ENCODE peak calls at places on chromosomes 3 and 15, in ten cellular contexts. S is GM10248; E is heart left ventricle; X is central memory CD4-positive, alpha-beta T cell; O is NCI-H460; N is stimulated activated CD4-positive, alpha-beta T cell treated with anti-CD3 and anti-CD28 coated beads, Interleukin-1b, Interleukin-23, amount 100 ng/mL, for 24 hours; I is HS-5; J is chondrocyte; D is pons; B is left colon. T is an unnamed sample.

GRCh38 chr3:181176610-181177009 is 187.1 kb upstream of the DNAJC19 start:
- DNase-seq in S (no peak), E (peak; percentile 42), X (no peak), O (peak; percentile 40), N (peak; percentile 4), I (peak; percentile 42), J (no peak), D (peak; percentile 79), B (no peak), T (no peak)

GRCh38 chr3:88031543-88032148 is 27.2 kb downstream of the CGGBP1 start:
- DNase-seq in S (peak; percentile 31), E (no peak), X (peak; percentile 52), O (peak; percentile 6), N (no peak), I (peak; percentile 31), J (no peak), D (peak; percentile 66), B (no peak), T (no peak)

GRCh38 chr3:50608278-50608677 is 3.3 kb downstream of the CISH start:
- DNase-seq in S (no peak), E (no peak), X (no peak), O (no peak), N (no peak), I (no peak), J (no peak), D (no peak), B (no peak), T (no peak)

GRCh38 chr3:42013652-42014442 is 51.9 kb upstream of the ULK4 start:
- DNase-seq in S (peak; percentile 35), E (peak; percentile 44), X (peak; percentile 24), O (no peak), N (no peak), I (no peak), J (no peak), D (no peak), B (peak; percentile 51), T (no peak)

GRCh38 chr3:130963878-130964277 is 62.7 kb downstream of the ASTE1 start:
- DNase-seq in S (no peak), E (no peak), X (no peak), O (peak; percentile 81), N (no peak), I (peak; percentile 90), J (no peak), D (peak; percentile 91), B (no peak), T (no peak)

GRCh38 chr3:134251731-134252391 is 1.2 kb upstream of the RYK start:
- DNase-seq in S (no peak), E (peak; percentile 33), X (no peak), O (no peak), N (no peak), I (no peak), J (no peak), D (no peak), B (no peak), T (no peak)

GRCh38 chr3:58640700-58641372 is 25.7 kb downstream of the FAM3D start:
- DNase-seq in S (peak; percentile 82), E (peak; percentile 63), X (peak; percentile 6), O (peak; percentile 63), N (peak; percentile 15), I (peak; percentile 35), J (no peak), D (peak; percentile 48), B (peak; percentile 62), T (peak; percentile 80)

GRCh38 chr3:185250653-185251052 is 3.2 kb downstream of the EHHADH start:
- DNase-seq in S (no peak), E (no peak), X (no peak), O (no peak), N (no peak), I (no peak), J (no peak), D (no peak), B (no peak), T (no peak)

GRCh38 chr15:44208956-44209355 is 13.9 kb upstream of the FRMD5 start:
- DNase-seq in S (no peak), E (no peak), X (no peak), O (no peak), N (no peak), I (no peak), J (no peak), D (no peak), B (no peak), T (no peak)

GRCh38 chr15:79897701-79898113 is 893 bp upstream of the MTHFS start:
- DNase-seq in S (no peak), E (no peak), X (no peak), O (no peak), N (no peak), I (no peak), J (no peak), D (peak; percentile 12), B (no peak), T (no peak)

GRCh38 chr3:78258798-78259197 is 1218.9 kb downstream of the ROBO2 start:
- DNase-seq in S (no peak), E (no peak), X (no peak), O (no peak), N (no peak), I (peak; percentile 71), J (no peak), D (no peak), B (no peak), T (no peak)

GRCh38 chr15:78855746-78856145 is 16.9 kb upstream of the MORF4L1 start:
- DNase-seq in S (no peak), E (no peak), X (no peak), O (no peak), N (no peak), I (peak; percentile 82), J (no peak), D (no peak), B (no peak), T (no peak)

GRCh38 chr3:62199126-62199525 is 174.2 kb downstream of the FEZF2 start:
- DNase-seq in S (no peak), E (no peak), X (no peak), O (no peak), N (no peak), I (no peak), J (no peak), D (no peak), B (no peak), T (no peak)

GRCh38 chr15:26391556-26392229 is 381.2 kb downstream of the GABRB3 start:
- DNase-seq in S (no peak), E (peak; percentile 14), X (no peak), O (no peak), N (no peak), I (no peak), J (no peak), D (no peak), B (no peak), T (no peak)

GRCh38 chr3:78734048-78734637 is 1033.7 kb downstream of the ROBO1 start:
- DNase-seq in S (no peak), E (no peak), X (no peak), O (no peak), N (no peak), I (no peak), J (no peak), D (no peak), B (no peak), T (no peak)

GRCh38 chr3:138186803-138187295 is 252 bp upstream of the ARMC8 start:
- DNase-seq in S (peak; percentile 97), E (peak; percentile 88), X (peak; percentile 87), O (peak; percentile 77), N (peak; percentile 76), I (peak; percentile 77), J (no peak), D (peak; percentile 88), B (peak; percentile 88), T (peak; percentile 84)

GRCh38 chr3:80688814-80689213 is 921.0 kb upstream of the ROBO1 start:
- DNase-seq in S (no peak), E (no peak), X (no peak), O (peak; percentile 25), N (no peak), I (peak; percentile 13), J (no peak), D (peak; percentile 32), B (no peak), T (no peak)

GRCh38 chr3:51434110-51434509 is 43.0 kb downstream of the RBM15B start:
- DNase-seq in S (no peak), E (no peak), X (no peak), O (no peak), N (no peak), I (no peak), J (no peak), D (no peak), B (no peak), T (no peak)

GRCh38 chr3:196969660-196970546 is 1.3 kb upstream of the PIGZ start:
- DNase-seq in S (peak; percentile 89), E (peak; percentile 59), X (peak; percentile 61), O (peak; percentile 33), N (peak; percentile 45), I (no peak), J (no peak), D (no peak), B (no peak), T (no peak)

T was measured in RWPE2.